ENCODE peak calls at places on chromosomes 11 and 22, in nine cellular contexts. Q is amniotic stem cell, N is lower lobe of right lung, C is tibial nerve, M is GM19239, E is posterior vena cava, I is lung, V is DND-41, O is activated T-cell treated with anti-CD3 and anti-CD28 coated beads for 1 hour. X is an unnamed sample.

GRCh38 chr11:13717331-13717730 is 48.9 kb downstream of the FAR1 start:
- DNase-seq in Q (peak), N (no peak), C (no peak), M (no peak), E (no peak), I (no peak), V (no peak), O (no peak), X (no peak)

GRCh38 chr11:104206936-104207335 is 43.0 kb upstream of the PDGFD start:
- DNase-seq in Q (no peak), N (no peak), C (no peak), M (no peak), E (no peak), I (no peak), V (no peak), O (no peak), X (no peak)

GRCh38 chr11:75762885-75763284 is 5.7 kb upstream of the DGAT2 start:
- DNase-seq in Q (no peak), N (no peak), C (no peak), M (no peak), E (no peak), I (no peak), V (no peak), O (no peak), X (no peak)

GRCh38 chr11:106670069-106670468 is 348.2 kb downstream of the GUCY1A2 start:
- DNase-seq in Q (no peak), N (no peak), C (no peak), M (no peak), E (no peak), I (no peak), V (no peak), O (no peak), X (no peak)

GRCh38 chr11:115759622-115760527 is 255.7 kb upstream of the CADM1 start:
- DNase-seq in Q (no peak), N (peak), C (no peak), M (no peak), E (peak), I (no peak), V (no peak), O (no peak), X (no peak)

GRCh38 chr11:7514099-7514725 is 413 bp downstream of the PPFIBP2 start:
- DNase-seq in Q (no peak), N (peak), C (no peak), M (no peak), E (no peak), I (no peak), V (no peak), O (no peak), X (peak)

GRCh38 chr22:47195676-47196492 is 433.4 kb downstream of the TBC1D22A start:
- DNase-seq in Q (no peak), N (peak), C (peak), M (no peak), E (peak), I (no peak), V (no peak), O (no peak), X (no peak)

GRCh38 chr22:35586771-35587170 is 30.4 kb downstream of the MB start:
- DNase-seq in Q (no peak), N (no peak), C (no peak), M (no peak), E (no peak), I (no peak), V (no peak), O (no peak), X (no peak)

GRCh38 chr11:12777208-12777874 is 103.1 kb downstream of the TEAD1 start:
- DNase-seq in Q (no peak), N (no peak), C (no peak), M (no peak), E (no peak), I (no peak), V (no peak), O (no peak), X (no peak)

GRCh38 chr11:108199446-108200321 is 22.8 kb downstream of the NPAT start:
- DNase-seq in Q (no peak), N (peak), C (no peak), M (peak), E (no peak), I (peak), V (no peak), O (no peak), X (no peak)

GRCh38 chr22:21014202-21015050 is 539 bp upstream of the P2RX6 start:
- DNase-seq in Q (peak), N (peak), C (peak), M (peak), E (peak), I (peak), V (peak), O (peak), X (peak)